ENCODE peak calls at places on chromosomes 13 and 19, in nine cellular contexts. M is GOT3; R is substantia nigra; A is omental fat pad; Q is pancreas; K is activated gamma-delta T cell treated with anti-CD3 and anti-CD28 coated beads, Interleukin-2, amount 50 U/mL, for 16 hours; T is C1 segment of cervical spinal cord; W is left ventricle myocardium inferior; O is activated naive CD8-positive, alpha-beta T cell treated with anti-CD3 and anti-CD28 coated beads for 36 hours. I is an unnamed sample.

GRCh38 chr13:46654956-46655726 is 102.2 kb downstream of the LRCH1 start:
- DNase-seq in M (no peak), R (no peak), A (no peak), Q (no peak), K (no peak), T (no peak), W (no peak), O (no peak), I (no peak)

GRCh38 chr19:35055715-35056179 is 14.2 kb downstream of the HPN start:
- DNase-seq in M (no peak), R (no peak), A (no peak), Q (no peak), K (no peak), T (no peak), W (no peak), O (no peak), I (no peak)

GRCh38 chr13:49020940-49021548 is 45.3 kb downstream of the FNDC3A start:
- DNase-seq in M (no peak), R (no peak), A (no peak), Q (no peak), K (no peak), T (no peak), W (no peak), O (no peak), I (no peak)

GRCh38 chr19:39831679-39832078 is 2.3 kb downstream of the DYRK1B start:
- DNase-seq in M (no peak), R (no peak), A (no peak), Q (no peak), K (no peak), T (no peak), W (no peak), O (no peak), I (no peak)

GRCh38 chr19:825897-826640 is 1.6 kb upstream of the AZU1 start:
- DNase-seq in M (no peak), R (no peak), A (no peak), Q (no peak), K (no peak), T (no peak), W (no peak), O (no peak), I (no peak)

GRCh38 chr19:42311612-42312160 is 1.4 kb upstream of the TMEM145 start:
- DNase-seq in M (no peak), R (no peak), A (no peak), Q (no peak), K (no peak), T (no peak), W (no peak), O (no peak), I (no peak)

GRCh38 chr19:42352216-42352892 is 26.9 kb downstream of the MEGF8 start:
- DNase-seq in M (no peak), R (no peak), A (no peak), Q (no peak), K (no peak), T (peak; percentile 38), W (no peak), O (peak; percentile 50), I (no peak)

GRCh38 chr13:109243311-109243951 is 543.0 kb downstream of the IRS2 start:
- DNase-seq in M (no peak), R (no peak), A (no peak), Q (no peak), K (no peak), T (no peak), W (no peak), O (no peak), I (no peak)

GRCh38 chr19:2261438-2262172 is 5.4 kb upstream of the JSRP1 start:
- DNase-seq in M (no peak), R (no peak), A (no peak), Q (no peak), K (no peak), T (no peak), W (no peak), O (no peak), I (peak; percentile 49)

GRCh38 chr19:18515959-18516358 is 5.9 kb downstream of the ELL start:
- DNase-seq in M (no peak), R (no peak), A (no peak), Q (no peak), K (no peak), T (no peak), W (no peak), O (no peak), I (no peak)

GRCh38 chr19:45020071-45020470 is 18.8 kb upstream of the CLASRP start:
- DNase-seq in M (no peak), R (no peak), A (no peak), Q (no peak), K (no peak), T (no peak), W (no peak), O (no peak), I (no peak)

GRCh38 chr13:75544681-75545333 is 4.8 kb upstream of the UCHL3 start:
- DNase-seq in M (no peak), R (no peak), A (no peak), Q (no peak), K (no peak), T (no peak), W (no peak), O (no peak), I (no peak)

GRCh38 chr19:32350492-32350891 is 5.1 kb downstream of the ZNF507 start:
- DNase-seq in M (no peak), R (no peak), A (no peak), Q (no peak), K (no peak), T (no peak), W (no peak), O (no peak), I (no peak)

GRCh38 chr19:48102870-48103751 is 7.5 kb downstream of the PLA2G4C start:
- DNase-seq in M (no peak), R (no peak), A (no peak), Q (no peak), K (no peak), T (no peak), W (no peak), O (peak; percentile 13), I (peak; percentile 11)

GRCh38 chr13:53143757-53144320 is 115.2 kb downstream of the OLFM4 start:
- DNase-seq in M (no peak), R (no peak), A (no peak), Q (no peak), K (no peak), T (no peak), W (no peak), O (no peak), I (no peak)

GRCh38 chr13:89520468-89520867 is 1827.0 kb upstream of the MIR17HG start:
- DNase-seq in M (no peak), R (no peak), A (no peak), Q (no peak), K (no peak), T (no peak), W (no peak), O (no peak), I (no peak)

GRCh38 chr19:49807174-49807830 is 5.8 kb downstream of the FUZ start:
- DNase-seq in M (no peak), R (no peak), A (no peak), Q (no peak), K (no peak), T (no peak), W (no peak), O (no peak), I (no peak)

GRCh38 chr19:34269968-34270621 is 15.7 kb downstream of the GARRE1 start:
- DNase-seq in M (no peak), R (no peak), A (no peak), Q (no peak), K (peak; percentile 48), T (peak; percentile 37), W (peak; percentile 43), O (peak; percentile 60), I (peak; percentile 58)